ENCODE peak calls at places on chromosome 15, in seven cellular contexts. D is stomach, W is GM23248, C is cardiac fibroblast, M is HepG2, J is brain microvascular endothelial cell, H is AG09309. N is an unnamed sample.

GRCh38 chr15:57418640-57419039 is 42.3 kb downstream of the CGNL1 start:
- DNase-seq in W (peak), M (no peak), C (no peak), J (no peak), H (no peak), D (no peak), N (no peak)

GRCh38 chr15:57654136-57654845 is 52.2 kb upstream of the POLR2M start:
- DNase-seq in C (peak), D (no peak), H (peak), W (peak), J (no peak), M (no peak), N (peak)

GRCh38 chr15:88744548-88745020 is 58.7 kb upstream of the ACAN start:
- DNase-seq in H (no peak), W (no peak), M (no peak), J (peak), C (peak), D (no peak), N (no peak)

GRCh38 chr15:80906159-80906775 is 83.4 kb downstream of the MESD start:
- DNase-seq in W (peak), C (no peak), M (peak), D (no peak), J (no peak), H (no peak), N (no peak)

GRCh38 chr15:97504031-97504430 is 456.5 kb upstream of the ARRDC4 start:
- DNase-seq in J (peak), D (no peak), C (peak), W (no peak), H (no peak), M (no peak), N (peak)

GRCh38 chr15:96237002-96237401 is 93.5 kb upstream of the NR2F2 start:
- DNase-seq in M (no peak), C (peak), H (no peak), W (no peak), D (no peak), J (no peak), N (no peak)

GRCh38 chr15:62952969-62953368 is 89.6 kb upstream of the TPM1 start:
- DNase-seq in J (no peak), H (no peak), D (no peak), C (no peak), W (no peak), M (no peak), N (no peak)

GRCh38 chr15:73856458-73857192 is 16.7 kb upstream of the TBC1D21 start:
- DNase-seq in D (peak), W (no peak), C (no peak), H (no peak), M (no peak), J (no peak), N (no peak)

GRCh38 chr15:82916161-82916952 is 36.2 kb downstream of the HOMER2 start:
- DNase-seq in D (peak), H (no peak), C (no peak), J (no peak), M (no peak), W (no peak), N (no peak)

GRCh38 chr15:39649765-39650164 is 68.9 kb downstream of the THBS1 start:
- DNase-seq in D (no peak), M (no peak), H (no peak), W (no peak), C (no peak), J (no peak), N (no peak)

GRCh38 chr15:92843819-92844218 is 56.3 kb upstream of the CHD2 start:
- DNase-seq in M (no peak), W (no peak), H (no peak), J (no peak), C (no peak), D (no peak), N (no peak)

GRCh38 chr15:70063992-70064379 is 33.7 kb downstream of the TLE3 start:
- DNase-seq in D (no peak), W (no peak), J (no peak), C (no peak), H (no peak), M (no peak), N (peak)

GRCh38 chr15:74580538-74581350 is 34.9 kb upstream of the CLK3 start:
- DNase-seq in W (no peak), M (no peak), D (no peak), H (no peak), C (no peak), J (no peak), N (no peak)

GRCh38 chr15:91385301-91385700 is 285.2 kb downstream of the SV2B start:
- DNase-seq in D (no peak), W (peak), J (no peak), C (peak), H (no peak), M (no peak), N (no peak)

GRCh38 chr15:47756872-47757271 is 39.6 kb downstream of the SEMA6D start:
- DNase-seq in W (peak), H (peak), M (no peak), J (peak), D (no peak), C (peak), N (peak)

GRCh38 chr15:63250312-63250965 is 27.0 kb upstream of the APH1B start:
- DNase-seq in H (peak), J (peak), D (no peak), M (no peak), W (peak), C (peak), N (peak)

DNA sequence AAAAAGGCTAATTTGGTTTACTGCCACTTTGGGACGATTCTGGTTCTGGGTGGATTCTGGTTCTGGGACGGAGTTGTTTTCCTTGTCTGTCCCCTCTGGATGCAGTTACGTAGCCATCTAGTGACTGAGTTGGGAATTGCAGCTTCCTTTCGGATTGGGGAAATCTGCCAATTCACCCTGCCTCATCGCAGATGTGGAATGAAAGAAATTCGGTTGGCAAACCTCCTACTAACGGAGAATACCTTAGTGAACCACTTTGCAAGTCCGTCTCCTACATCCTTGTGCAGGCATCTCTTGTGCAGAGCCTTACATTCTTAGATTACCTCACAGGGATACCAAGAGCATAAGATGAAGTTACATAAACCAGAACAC is 31.5 kb upstream of the AP4E1 start:
- DNase-seq in W (peak), D (peak), H (peak), J (peak), M (peak), C (peak), N (peak)
- H3K4me3 ChIP-seq in W (peak), D (peak), H (peak), J (peak), M (peak), C (peak), N (peak)

GRCh38 chr15:24861014-24861690 is 93.6 kb upstream of the SNRPN start:
- DNase-seq in J (no peak), M (no peak), D (no peak), C (no peak), H (no peak), W (no peak), N (no peak)

GRCh38 chr15:24857777-24858176 is 97.0 kb upstream of the SNRPN start:
- DNase-seq in J (no peak), M (no peak), C (no peak), D (no peak), W (no peak), H (no peak), N (peak)

GRCh38 chr15:24858737-24859601 is 95.8 kb upstream of the SNRPN start:
- DNase-seq in W (peak), C (peak), M (no peak), H (no peak), J (no peak), D (no peak), N (no peak)

GRCh38 chr15:24856397-24857093 is 98.2 kb upstream of the SNRPN start:
- DNase-seq in C (peak), H (no peak), W (no peak), M (no peak), D (no peak), J (no peak), N (peak)

DNA sequence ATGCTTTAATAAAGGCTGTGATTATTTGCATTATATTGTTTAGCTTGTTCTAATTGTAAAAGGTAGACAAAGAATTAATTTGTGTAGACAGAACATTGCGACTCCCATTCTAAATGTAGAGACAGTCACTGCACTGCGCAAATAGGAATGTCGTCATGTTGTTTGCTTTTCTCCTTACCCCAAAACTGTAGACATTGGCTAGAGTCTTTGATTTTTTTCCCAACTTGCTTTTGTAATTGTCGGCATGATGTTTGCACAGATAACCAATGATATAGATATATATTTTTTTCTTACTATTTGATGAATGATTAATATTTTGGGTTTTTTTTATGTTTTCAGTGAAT is 97.7 kb upstream of the SNRPN start:
- DNase-seq in W (no peak), D (no peak), M (no peak), H (no peak), J (no peak), C (no peak), N (no peak)
- H3K4me3 ChIP-seq in W (no peak), D (no peak), M (no peak), H (no peak), J (no peak), C (no peak), N (peak)

DNA sequence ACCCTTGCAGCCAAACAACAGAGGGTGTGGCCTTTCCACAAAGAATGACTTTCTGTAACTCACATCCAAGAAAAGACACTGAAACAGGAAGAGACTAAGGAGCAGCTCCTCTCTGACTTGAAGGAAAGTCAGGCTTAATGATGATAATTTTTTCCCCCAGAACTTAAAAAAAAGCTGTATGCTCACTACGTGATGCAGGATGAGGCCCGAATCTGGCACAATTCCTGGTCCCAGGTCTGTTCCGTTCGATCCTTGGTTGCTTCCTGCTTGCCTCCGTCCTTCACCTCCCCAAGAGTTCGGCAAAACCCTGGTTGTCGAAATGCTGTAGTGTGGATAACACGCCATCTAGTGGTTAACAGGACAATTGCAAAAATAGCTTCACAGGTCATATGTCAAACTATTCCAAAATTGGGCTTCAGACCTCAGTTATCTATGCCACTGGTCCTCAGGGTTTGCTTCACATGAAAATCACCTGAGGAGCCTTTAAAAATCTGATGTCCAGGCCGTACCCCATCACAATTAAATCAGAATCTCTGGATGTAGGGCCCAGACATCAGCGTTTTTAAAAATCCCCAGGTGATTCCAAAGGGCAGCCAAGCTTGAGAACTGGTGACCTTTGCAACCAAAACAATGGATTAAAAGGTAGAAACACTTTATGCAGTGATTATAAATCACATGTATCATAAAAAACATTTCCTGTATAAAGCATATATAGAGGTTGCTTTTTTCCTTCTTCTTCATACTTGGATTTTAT is 28.1 kb upstream of the SYNM start:
- DNase-seq in J (peak), M (peak), H (peak), C (peak), D (peak), W (peak), N (peak)
- H3K4me3 ChIP-seq in J (peak), M (peak), H (peak), C (peak), D (peak), W (peak), N (peak)

DNA sequence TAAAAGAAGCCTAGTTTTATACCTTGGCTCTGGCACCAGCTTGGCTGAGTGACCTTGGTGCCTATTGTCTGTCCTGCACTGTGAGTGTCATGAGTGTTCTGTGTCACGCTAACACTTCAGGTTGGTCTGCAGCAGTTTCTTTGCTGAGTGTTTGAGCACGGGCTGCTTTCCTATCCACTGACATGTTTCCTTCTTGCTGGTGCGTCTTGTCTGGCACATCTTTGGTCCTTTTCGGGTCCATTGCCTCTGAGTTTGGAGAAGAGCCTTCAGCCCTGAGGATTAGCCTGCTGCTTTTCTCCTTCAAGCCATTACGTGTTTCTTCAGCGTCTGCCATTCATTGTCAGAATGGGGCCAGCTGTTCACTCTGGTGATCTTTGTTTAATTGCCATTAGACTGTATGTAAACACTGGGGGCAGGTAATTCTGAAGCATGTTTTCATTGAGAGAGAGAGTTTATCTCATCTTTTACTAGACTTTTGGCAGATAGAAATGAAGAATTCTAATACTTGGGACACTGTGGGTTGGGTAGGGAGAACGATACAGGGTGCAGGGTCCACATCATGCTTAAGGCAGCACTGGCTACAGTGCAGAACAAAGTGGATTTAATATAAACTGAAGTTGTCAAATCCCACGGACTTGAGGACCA is 55.5 kb downstream of the LRRC28 start:
- DNase-seq in M (peak), C (no peak), D (peak), W (no peak), J (no peak), H (no peak), N (peak)
- H3K4me3 ChIP-seq in M (no peak), C (no peak), D (no peak), W (no peak), J (no peak), H (no peak), N (no peak)

GRCh38 chr15:66094331-66094730 is 159.2 kb downstream of the MEGF11 start:
- DNase-seq in C (no peak), W (no peak), D (no peak), M (no peak), J (no peak), H (no peak), N (no peak)
- H3K4me3 ChIP-seq in C (no peak), W (no peak), D (no peak), M (no peak), J (no peak), H (no peak), N (no peak)

N was measured in hepatocyte.